ENCODE peak calls at places on chromosomes 13 and 19, in four cellular contexts. One of them, this sample, is unnamed.

GRCh38 chr13:60757481-60757880 is 360.5 kb downstream of the TDRD3 start:
- DNase-seq in transverse colon: no peak
- DNase-seq in vagina: no peak
- DNase-seq in H1: no peak
- DNase-seq in this sample: no peak

GRCh38 chr19:18223860-18224524 is 2.2 kb downstream of the PDE4C start:
- DNase-seq in H1: no peak
- DNase-seq in vagina: no peak
- DNase-seq in transverse colon: peak; percentile 49
- DNase-seq in this sample: no peak

GRCh38 chr13:86960876-86961275 is 710.3 kb upstream of the SLITRK5 start:
- DNase-seq in H1: no peak
- DNase-seq in vagina: no peak
- DNase-seq in transverse colon: no peak
- DNase-seq in this sample: no peak

GRCh38 chr19:19537321-19538048 is 580 bp upstream of the CILP2 start:
- DNase-seq in vagina: no peak
- DNase-seq in H1: no peak
- DNase-seq in transverse colon: no peak
- DNase-seq in this sample: no peak

GRCh38 chr13:67091603-67092002 is 138.5 kb downstream of the PCDH9 start:
- DNase-seq in transverse colon: no peak
- DNase-seq in vagina: no peak
- DNase-seq in H1: no peak
- DNase-seq in this sample: no peak

GRCh38 chr13:111508902-111509509 is 188.6 kb downstream of the TEX29 start:
- DNase-seq in H1: no peak
- DNase-seq in transverse colon: no peak
- DNase-seq in vagina: no peak
- DNase-seq in this sample: peak; percentile 20

GRCh38 chr19:45172173-45172572 is 5.9 kb downstream of the TRAPPC6A start:
- DNase-seq in transverse colon: no peak
- DNase-seq in H1: no peak
- DNase-seq in vagina: no peak
- DNase-seq in this sample: no peak

GRCh38 chr13:71417205-71417604 is 449.8 kb downstream of the DACH1 start:
- DNase-seq in H1: no peak
- DNase-seq in transverse colon: no peak
- DNase-seq in vagina: no peak
- DNase-seq in this sample: no peak

DNA sequence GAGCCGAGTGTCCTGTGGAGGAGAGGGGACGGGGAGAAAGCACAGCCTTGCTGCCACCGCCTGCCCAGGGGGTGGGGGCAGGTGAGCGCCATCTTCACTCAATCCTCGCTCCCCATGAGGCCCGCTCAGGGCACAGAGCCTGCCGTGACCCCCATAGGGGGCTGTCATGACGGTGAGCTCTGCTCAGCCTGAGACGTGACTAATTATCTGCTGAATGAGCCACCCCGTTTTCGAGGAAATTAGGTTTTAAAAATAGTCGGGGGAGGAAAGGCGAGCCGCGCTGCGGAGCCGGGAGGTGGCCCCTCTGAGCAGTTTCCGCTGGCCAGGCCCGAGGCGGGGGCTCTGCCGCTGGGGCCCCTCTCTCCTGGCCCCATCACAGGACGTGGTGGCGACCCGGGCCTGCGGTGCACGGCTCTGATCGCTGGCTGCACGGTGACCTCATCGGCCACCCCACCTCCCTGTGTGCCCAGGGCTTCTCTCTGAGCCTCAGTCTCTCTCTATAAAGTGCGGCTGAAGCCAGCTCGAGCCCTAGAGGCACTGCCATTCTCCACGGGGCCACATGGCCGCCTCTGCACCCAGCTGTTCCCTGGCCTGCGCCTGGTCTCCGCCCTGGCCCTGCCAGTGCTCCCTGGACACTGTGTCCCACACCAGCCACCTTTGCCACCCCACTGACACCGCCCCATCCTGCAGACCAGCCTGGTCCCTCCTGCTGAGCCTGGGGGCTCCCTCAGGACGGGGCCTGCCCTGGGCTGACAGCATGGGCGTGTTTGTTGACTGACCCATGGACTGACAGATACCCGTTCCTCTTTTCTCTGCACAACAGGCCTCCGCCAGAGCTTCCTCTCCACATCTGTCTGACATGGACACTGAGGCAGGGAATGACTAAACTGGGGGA is 28.3 kb downstream of the PIP5K1C start:
- DNase-seq in transverse colon: no peak
- DNase-seq in H1: no peak
- DNase-seq in vagina: no peak
- DNase-seq in this sample: no peak
- TF ChIP-seq POLR2AphosphoS5 in transverse colon: no peak
- TF ChIP-seq POLR2AphosphoS5 in H1: no peak
- TF ChIP-seq POLR2AphosphoS5 in vagina: no peak
- TF ChIP-seq POLR2AphosphoS5 in this sample: no peak

GRCh38 chr13:38641164-38641948 is 45.5 kb upstream of the FREM2 start:
- DNase-seq in vagina: no peak
- DNase-seq in H1: no peak
- DNase-seq in transverse colon: no peak
- DNase-seq in this sample: no peak
- TF ChIP-seq CTCF in vagina: no peak
- TF ChIP-seq CTCF in H1: peak; percentile 16
- TF ChIP-seq CTCF in transverse colon: no peak
- TF ChIP-seq CTCF in this sample: no peak

GRCh38 chr19:54077334-54077733 is 3.8 kb downstream of the TARM1 start:
- DNase-seq in transverse colon: no peak
- DNase-seq in H1: no peak
- DNase-seq in vagina: no peak
- DNase-seq in this sample: no peak
- TF ChIP-seq POLR2A in transverse colon: no peak
- TF ChIP-seq POLR2A in H1: no peak
- TF ChIP-seq POLR2A in vagina: no peak
- TF ChIP-seq POLR2A in this sample: no peak

GRCh38 chr13:35470671-35471465 is 5.6 kb downstream of the MAB21L1 start:
- DNase-seq in vagina: no peak
- DNase-seq in H1: no peak
- DNase-seq in transverse colon: peak; percentile 9
- DNase-seq in this sample: no peak
- TF ChIP-seq POLR2AphosphoS5 in vagina: no peak
- TF ChIP-seq POLR2AphosphoS5 in H1: peak; percentile 62
- TF ChIP-seq POLR2AphosphoS5 in transverse colon: no peak
- TF ChIP-seq POLR2AphosphoS5 in this sample: no peak

DNA sequence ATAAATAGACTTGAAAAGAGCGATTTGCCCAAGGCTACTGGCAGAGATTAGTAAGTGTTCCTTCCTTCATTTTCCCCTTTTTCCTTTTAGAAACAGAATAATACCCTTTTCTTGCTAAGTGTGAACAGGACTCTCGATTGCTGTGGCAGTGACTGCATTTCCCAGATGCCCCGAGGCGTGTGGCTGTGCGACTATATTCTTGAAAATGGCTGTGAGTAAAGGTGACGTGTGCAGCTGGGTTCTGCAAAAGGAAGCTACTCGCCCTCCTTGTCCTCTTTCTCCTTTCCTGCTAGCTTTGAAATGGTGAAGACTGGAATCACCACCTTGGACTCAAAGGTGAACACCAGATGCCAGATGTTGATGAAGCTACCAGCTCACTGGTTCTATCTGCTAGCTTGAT is 121.4 kb downstream of the MIPEP start:
- DNase-seq in transverse colon: no peak
- DNase-seq in H1: no peak
- DNase-seq in vagina: no peak
- DNase-seq in this sample: no peak
- TF ChIP-seq CTCF in transverse colon: no peak
- TF ChIP-seq CTCF in H1: no peak
- TF ChIP-seq CTCF in vagina: no peak
- TF ChIP-seq CTCF in this sample: no peak

DNA sequence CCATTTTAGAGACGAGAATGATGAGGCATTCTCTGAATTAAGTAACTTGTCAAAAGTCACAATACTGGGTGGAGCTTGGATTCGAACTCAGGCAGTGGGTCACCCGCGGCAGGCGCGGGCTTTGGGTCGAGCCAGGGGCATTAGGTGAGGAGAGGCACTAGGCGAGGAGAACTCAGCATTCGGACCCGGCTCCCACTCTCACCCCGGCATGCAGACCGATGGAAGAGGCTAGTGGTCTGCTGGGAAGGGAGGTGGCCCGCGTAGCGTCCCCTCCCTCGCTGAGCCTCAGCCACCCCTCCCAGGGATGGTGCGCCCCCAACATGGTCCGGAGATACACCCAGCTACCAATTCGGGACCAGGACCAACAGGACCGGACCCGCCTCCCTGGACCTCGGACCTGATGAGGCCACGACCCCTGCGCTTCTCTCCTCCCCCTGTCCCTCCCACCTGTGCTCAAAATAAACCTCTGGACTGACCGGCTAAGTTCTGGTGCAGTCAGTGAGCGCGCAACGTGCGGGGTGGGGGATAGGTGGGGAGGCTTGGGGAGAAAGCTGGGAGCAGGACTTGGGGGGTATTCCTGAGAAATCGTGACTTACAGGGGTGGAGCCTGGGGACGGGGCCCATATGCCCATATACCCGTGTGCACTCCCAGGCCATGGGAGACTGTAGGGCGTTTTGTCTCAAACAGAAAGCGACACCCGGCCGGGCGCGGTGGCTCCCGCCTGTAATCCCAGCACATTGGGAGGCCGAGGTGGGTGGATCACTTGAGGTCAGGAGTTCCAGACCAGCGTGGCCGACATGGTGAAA is 1.3 kb upstream of the SNAPC2 start:
- DNase-seq in vagina: no peak
- DNase-seq in transverse colon: no peak
- DNase-seq in H1: no peak
- DNase-seq in this sample: no peak
- TF ChIP-seq POLR2A in vagina: no peak
- TF ChIP-seq POLR2A in transverse colon: peak; percentile 10
- TF ChIP-seq POLR2A in H1: no peak
- TF ChIP-seq POLR2A in this sample: no peak

GRCh38 chr19:11196406-11197287 is 698 bp downstream of the KANK2 start:
- DNase-seq in H1: no peak
- DNase-seq in transverse colon: peak; percentile 36
- DNase-seq in vagina: no peak
- DNase-seq in this sample: peak; percentile 36
- TF ChIP-seq POLR2AphosphoS5 in H1: no peak
- TF ChIP-seq POLR2AphosphoS5 in transverse colon: no peak
- TF ChIP-seq POLR2AphosphoS5 in vagina: no peak
- TF ChIP-seq POLR2AphosphoS5 in this sample: no peak

GRCh38 chr13:28059214-28059613 is 41.2 kb downstream of the FLT3 start:
- DNase-seq in transverse colon: peak; percentile 51
- DNase-seq in H1: no peak
- DNase-seq in vagina: no peak
- DNase-seq in this sample: peak; percentile 44
- TF ChIP-seq CTCF in transverse colon: peak; percentile 31
- TF ChIP-seq CTCF in H1: peak; percentile 69
- TF ChIP-seq CTCF in vagina: no peak
- TF ChIP-seq CTCF in this sample: no peak

GRCh38 chr13:41492432-41493267 is 35.3 kb downstream of the RGCC start:
- DNase-seq in vagina: no peak
- DNase-seq in transverse colon: no peak
- DNase-seq in H1: no peak
- DNase-seq in this sample: no peak

GRCh38 chr13:41497436-41497835 is 40.1 kb downstream of the RGCC start:
- DNase-seq in transverse colon: no peak
- DNase-seq in vagina: no peak
- DNase-seq in H1: no peak
- DNase-seq in this sample: no peak

GRCh38 chr13:41496420-41497234 is 39.3 kb downstream of the RGCC start:
- DNase-seq in vagina: no peak
- DNase-seq in H1: no peak
- DNase-seq in transverse colon: no peak
- DNase-seq in this sample: no peak

GRCh38 chr13:41495044-41495443 is 37.7 kb downstream of the RGCC start:
- DNase-seq in vagina: no peak
- DNase-seq in transverse colon: no peak
- DNase-seq in H1: no peak
- DNase-seq in this sample: no peak

DNA sequence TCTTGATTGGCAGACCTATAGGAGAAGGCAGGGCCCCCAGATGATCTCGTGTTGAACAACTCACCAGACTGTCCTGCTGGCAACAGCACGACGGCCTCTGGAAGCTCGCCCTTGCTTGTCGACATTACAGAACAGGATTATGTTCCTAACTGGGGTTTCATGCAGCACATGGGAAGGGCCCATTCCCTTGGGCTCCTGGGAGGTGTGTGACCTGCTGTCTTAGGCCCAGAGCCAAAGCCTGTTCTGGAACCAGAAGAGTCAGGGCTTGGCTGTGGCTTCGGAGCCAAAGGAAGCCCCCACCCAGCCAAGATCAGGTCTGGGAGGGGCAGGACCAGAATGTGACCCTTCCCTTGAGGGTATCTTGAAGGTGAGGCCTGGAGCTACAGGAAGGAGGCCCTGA is 36.9 kb downstream of the RGCC start:
- DNase-seq in H1: no peak
- DNase-seq in transverse colon: no peak
- DNase-seq in vagina: no peak
- DNase-seq in this sample: no peak
- TF ChIP-seq POLR2A in H1: no peak
- TF ChIP-seq POLR2A in transverse colon: no peak
- TF ChIP-seq POLR2A in vagina: no peak
- TF ChIP-seq POLR2A in this sample: no peak

DNA sequence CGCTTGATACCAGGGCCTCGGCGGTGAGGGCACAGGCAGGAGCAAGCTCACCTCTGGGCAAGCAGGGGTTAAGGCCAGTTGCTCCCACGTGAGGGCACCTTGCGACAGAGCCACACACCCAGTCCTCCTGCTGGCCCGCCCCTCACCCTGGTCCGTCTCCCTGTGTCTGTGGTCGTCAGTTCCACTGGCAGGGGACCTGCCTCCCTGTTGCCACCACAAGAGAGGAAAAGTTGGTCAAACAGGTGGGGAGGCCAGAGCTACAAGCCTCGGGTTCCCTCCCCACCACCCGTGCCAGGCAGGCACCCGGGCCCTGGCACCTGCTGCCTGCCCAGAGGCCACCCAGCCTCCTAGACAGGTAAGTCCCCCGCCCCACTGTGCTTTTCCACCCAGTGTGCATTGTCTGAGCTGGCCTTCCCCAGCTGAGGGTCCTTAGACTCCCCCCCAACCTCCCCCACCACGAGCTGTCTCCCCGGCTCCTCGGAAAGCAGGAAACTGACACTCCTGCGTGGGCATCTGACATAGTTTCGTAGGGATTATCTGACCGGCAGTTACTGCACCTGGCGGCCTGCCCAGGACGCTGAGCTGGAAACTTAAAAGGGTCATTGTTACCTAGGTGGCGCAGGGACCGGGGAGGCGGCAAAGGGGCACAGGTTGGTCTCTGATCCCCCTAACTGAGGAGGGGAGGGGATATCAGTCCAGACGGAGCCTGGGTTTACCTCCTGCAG is at the start of gene TJP3:
- DNase-seq in transverse colon: peak; percentile 87
- DNase-seq in H1: no peak
- DNase-seq in vagina: no peak
- DNase-seq in this sample: peak; percentile 85
- TF ChIP-seq POLR2AphosphoS5 in transverse colon: peak; percentile 97
- TF ChIP-seq POLR2AphosphoS5 in H1: no peak
- TF ChIP-seq POLR2AphosphoS5 in vagina: no peak
- TF ChIP-seq POLR2AphosphoS5 in this sample: peak; percentile 70